ENCODE peak calls at places on chromosomes 6 and 20, in nine cellular contexts. T, I, Y, B, Q, P, K, F and M are unnamed samples.

GRCh38 chr6:37557645-37558114 is 58.0 kb upstream of the CCDC167 start:
- DNase-seq in K (no peak), Y (no peak), Q (no peak), F (no peak), I (no peak), T (no peak), B (no peak), P (no peak), M (no peak)

GRCh38 chr20:36314734-36315544 is 8.8 kb downstream of the DLGAP4 start:
- DNase-seq in I (no peak), T (no peak), F (peak), K (no peak), Q (peak), P (no peak), B (no peak), Y (no peak), M (peak)

GRCh38 chr6:135128268-135128914 is 52.7 kb upstream of the MYB start:
- DNase-seq in I (no peak), P (no peak), K (no peak), B (no peak), Q (no peak), Y (no peak), T (no peak), F (no peak), M (no peak)

GRCh38 chr20:25470045-25470444 is 62.6 kb downstream of the GINS1 start:
- DNase-seq in F (no peak), Y (no peak), B (no peak), I (peak), Q (peak), P (no peak), K (no peak), T (no peak), M (peak)

GRCh38 chr20:17854307-17854903 is 114.2 kb downstream of the SNX5 start:
- DNase-seq in F (peak), I (peak), Y (no peak), Q (peak), P (no peak), T (no peak), K (peak), B (no peak), M (no peak)

GRCh38 chr6:55276745-55277627 is 50.3 kb upstream of the GFRAL start:
- DNase-seq in T (no peak), P (no peak), Q (peak), F (no peak), I (no peak), B (peak), Y (no peak), K (peak), M (no peak)

GRCh38 chr20:61449916-61450315 is 197.9 kb downstream of the CDH4 start:
- DNase-seq in P (no peak), F (no peak), I (no peak), T (no peak), K (no peak), Y (no peak), B (no peak), Q (no peak), M (no peak)

GRCh38 chr6:107847844-107848802 is 24.0 kb upstream of the SCML4 start:
- DNase-seq in F (peak), P (peak), B (peak), I (peak), K (peak), T (no peak), Q (peak), Y (peak), M (peak)

GRCh38 chr6:97059473-97059872 is 134.9 kb downstream of the KLHL32 start:
- DNase-seq in K (no peak), P (no peak), B (no peak), Y (no peak), Q (peak), I (no peak), T (no peak), F (no peak), M (no peak)

GRCh38 chr6:18507018-18507415 is 119.9 kb downstream of the RNF144B start:
- DNase-seq in B (no peak), T (no peak), Y (no peak), I (no peak), Q (peak), P (no peak), F (no peak), K (no peak), M (no peak)

GRCh38 chr20:17542993-17543412 is 11.8 kb upstream of the BFSP1 start:
- DNase-seq in Y (no peak), I (no peak), F (no peak), K (no peak), T (no peak), B (no peak), P (no peak), Q (no peak), M (no peak)

DNA sequence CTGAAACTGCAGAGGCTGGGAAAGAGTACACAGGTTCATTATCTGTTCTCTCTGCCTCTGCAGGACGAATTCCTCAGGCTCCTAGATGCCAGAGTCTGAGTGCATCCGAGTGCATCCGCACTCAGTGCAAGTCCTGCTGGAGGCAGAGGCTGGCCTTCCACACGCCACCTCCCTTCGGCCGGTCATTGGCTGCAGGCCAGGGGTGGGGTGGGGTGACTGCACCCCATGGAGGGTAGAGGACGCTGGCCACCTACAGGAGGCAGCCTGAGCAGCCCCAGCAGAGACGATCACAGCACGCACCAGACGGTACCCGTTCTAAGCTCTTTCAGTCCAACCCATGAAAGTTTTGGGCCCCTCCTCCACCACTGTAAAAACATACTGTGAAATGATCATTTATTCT is 11.7 kb downstream of the SFT2D1 start:
- DNase-seq in B (no peak), F (peak), Q (peak), K (peak), P (no peak), T (no peak), I (peak), Y (no peak), M (no peak)
- TF ChIP-seq POLR2A in B (no peak), F (no peak), Q (no peak), K (no peak), P (no peak), T (no peak), I (no peak), Y (no peak), M (no peak)

GRCh38 chr20:63217706-63218105 is 1.8 kb upstream of the YTHDF1 start:
- DNase-seq in Q (no peak), K (no peak), I (no peak), P (no peak), T (no peak), Y (no peak), F (no peak), B (no peak), M (no peak)

GRCh38 chr20:63216849-63217471 is 1.0 kb upstream of the YTHDF1 start:
- DNase-seq in Y (no peak), K (no peak), I (no peak), P (no peak), Q (no peak), B (no peak), T (no peak), F (no peak), M (no peak)

GRCh38 chr20:63215101-63216040 is 560 bp downstream of the YTHDF1 start:
- DNase-seq in P (no peak), F (no peak), Y (no peak), Q (peak), B (no peak), T (no peak), I (peak), K (no peak), M (no peak)

GRCh38 chr20:63214514-63214913 is 1.4 kb downstream of the YTHDF1 start:
- DNase-seq in Y (no peak), Q (no peak), K (no peak), P (no peak), B (no peak), F (no peak), I (no peak), T (no peak), M (no peak)

DNA sequence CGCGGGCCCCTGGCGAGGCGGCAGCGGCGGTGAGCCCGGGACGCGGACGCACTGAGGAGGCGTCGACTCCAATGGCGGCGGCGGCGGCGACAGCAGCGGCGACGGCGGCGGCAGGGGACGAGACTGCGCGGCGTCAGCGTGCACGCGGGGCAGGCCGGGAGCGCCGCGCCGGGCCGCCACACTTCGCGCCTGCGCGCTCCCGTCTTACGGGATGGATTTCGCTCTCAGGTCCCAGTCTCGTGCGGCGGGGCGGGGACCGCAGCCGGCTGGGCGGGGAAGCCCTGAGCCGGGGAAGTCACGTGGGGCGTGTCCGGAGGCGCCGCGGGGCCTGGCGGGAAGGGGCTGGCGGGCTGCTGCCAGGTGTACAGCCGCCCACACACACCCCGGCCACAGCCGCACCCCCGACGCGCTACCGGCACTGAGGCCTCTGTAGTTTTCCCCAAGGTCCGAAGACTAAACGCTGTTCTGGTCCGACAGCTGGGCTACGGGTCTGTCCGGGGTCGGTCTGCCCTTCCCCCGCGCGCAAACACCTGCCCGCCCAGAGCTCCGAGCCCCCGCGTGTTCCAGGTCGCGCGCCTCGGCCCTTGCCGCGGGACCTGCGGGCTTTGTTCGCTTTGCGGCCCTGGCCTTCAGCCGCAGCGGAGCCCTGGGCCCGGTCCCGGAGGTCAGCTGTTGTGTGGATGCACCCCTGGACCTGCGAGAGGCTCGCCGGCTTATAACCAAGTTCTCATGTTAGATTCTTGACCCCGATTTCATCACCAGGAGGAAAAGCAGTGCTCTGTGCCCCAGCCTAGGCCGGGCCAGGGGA is at the start of gene YTHDF1:
- DNase-seq in I (peak), Q (peak), K (peak), F (peak), Y (peak), T (peak), B (peak), P (peak), M (peak)
- TF ChIP-seq POLR2A in I (peak), Q (peak), K (peak), F (peak), Y (peak), T (peak), B (peak), P (no peak), M (peak)

GRCh38 chr6:11317885-11318771 is 85.7 kb upstream of the NEDD9 start:
- DNase-seq in Y (no peak), B (peak), F (no peak), T (no peak), K (peak), Q (no peak), I (peak), P (peak), M (no peak)
- TF ChIP-seq POLR2A in Y (no peak), B (peak), F (no peak), T (no peak), K (no peak), Q (no peak), I (no peak), P (no peak), M (no peak)

GRCh38 chr6:136791296-136792065 is 796 bp downstream of the MAP3K5 start:
- DNase-seq in T (no peak), Q (peak), F (peak), I (peak), P (peak), B (peak), Y (no peak), K (peak), M (no peak)
- TF ChIP-seq POLR2A in T (no peak), Q (peak), F (peak), I (peak), P (no peak), B (peak), Y (peak), K (peak), M (peak)

GRCh38 chr20:309841-310644 is 12.7 kb downstream of the ZCCHC3 start:
- DNase-seq in F (peak), P (peak), I (peak), T (peak), K (peak), Q (peak), Y (peak), B (peak), M (peak)
- TF ChIP-seq POLR2A in F (no peak), P (no peak), I (no peak), T (no peak), K (no peak), Q (no peak), Y (no peak), B (peak), M (no peak)

GRCh38 chr6:104958178-104958520 is 1.2 kb downstream of the LIN28B start:
- DNase-seq in Q (no peak), P (no peak), B (no peak), F (no peak), I (no peak), T (no peak), K (no peak), Y (no peak), M (no peak)
- TF ChIP-seq POLR2A in Q (no peak), P (no peak), B (no peak), F (no peak), I (no peak), T (no peak), K (no peak), Y (no peak), M (no peak)

GRCh38 chr6:34381086-34381485 is 11.4 kb downstream of the NUDT3 start:
- DNase-seq in P (no peak), K (no peak), B (no peak), F (no peak), T (no peak), Y (no peak), Q (peak), I (no peak), M (no peak)
- TF ChIP-seq POLR2A in P (no peak), K (no peak), B (no peak), F (no peak), T (no peak), Y (no peak), Q (no peak), I (no peak), M (no peak)

GRCh38 chr6:7479801-7480266 is 61.6 kb upstream of the DSP start:
- DNase-seq in B (no peak), Y (no peak), P (no peak), F (no peak), K (no peak), Q (peak), I (peak), T (peak), M (no peak)
- TF ChIP-seq POLR2A in B (no peak), Y (peak), P (no peak), F (no peak), K (no peak), Q (no peak), I (peak), T (no peak), M (no peak)

GRCh38 chr20:59006864-59007757 is at the start of gene CTSZ:
- DNase-seq in Y (no peak), F (peak), Q (peak), P (peak), B (peak), I (peak), K (peak), T (no peak), M (peak)
- TF ChIP-seq POLR2A in Y (peak), F (peak), Q (no peak), P (no peak), B (peak), I (peak), K (peak), T (no peak), M (peak)